ENCODE peak calls at places on chromosomes 12 and 14, in six cellular contexts. I is GM23338; Y is PC-3; R is endodermal cell; Q is HCT116; H is naive thymus-derived CD4-positive, alpha-beta T cell. V is an unnamed sample.

GRCh38 chr14:69289811-69290520 is 30.0 kb downstream of the GALNT16 start:
- DNase-seq in I (no peak), Y (no peak), R (peak; percentile 24), Q (no peak), H (no peak), V (no peak)

GRCh38 chr14:97917169-97917568 is 1120.0 kb downstream of the VRK1 start:
- DNase-seq in I (no peak), Y (no peak), R (no peak), Q (no peak), H (no peak), V (peak; percentile 2)

GRCh38 chr14:105182296-105183020 is 1.3 kb upstream of the NUDT14 start:
- DNase-seq in I (no peak), Y (no peak), R (no peak), Q (no peak), H (no peak), V (no peak)

GRCh38 chr14:59507063-59507751 is 22.9 kb downstream of the JKAMP start:
- DNase-seq in I (peak; percentile 90), Y (peak; percentile 95), R (peak; percentile 97), Q (peak; percentile 42), H (peak; percentile 17), V (peak; percentile 7)

GRCh38 chr14:58659846-58660245 is 22.1 kb downstream of the DACT1 start:
- DNase-seq in I (no peak), Y (no peak), R (no peak), Q (no peak), H (no peak), V (no peak)

GRCh38 chr14:55912344-55912743 is 205.9 kb upstream of the PELI2 start:
- DNase-seq in I (no peak), Y (peak; percentile 59), R (no peak), Q (no peak), H (no peak), V (no peak)

GRCh38 chr12:68240975-68241374 is 12.4 kb downstream of the IL22 start:
- DNase-seq in I (no peak), Y (peak; percentile 8), R (no peak), Q (no peak), H (peak; percentile 42), V (peak; percentile 11)

GRCh38 chr14:71150737-71151136 is 243.5 kb downstream of the PCNX1 start:
- DNase-seq in I (no peak), Y (no peak), R (no peak), Q (no peak), H (no peak), V (no peak)

GRCh38 chr12:46357438-46358324 is 14.9 kb downstream of the SLC38A2 start:
- DNase-seq in I (peak; percentile 39), Y (peak; percentile 39), R (peak; percentile 61), Q (peak; percentile 84), H (no peak), V (no peak)

GRCh38 chr12:11954181-11954580 is 116.6 kb upstream of the BCL2L14 start:
- DNase-seq in I (no peak), Y (no peak), R (no peak), Q (no peak), H (no peak), V (no peak)

GRCh38 chr12:23648546-23648945 is 300.9 kb downstream of the SOX5 start:
- DNase-seq in I (no peak), Y (no peak), R (no peak), Q (no peak), H (no peak), V (no peak)

GRCh38 chr12:98543701-98544100 is 28.3 kb downstream of the TMPO start:
- DNase-seq in I (no peak), Y (no peak), R (no peak), Q (no peak), H (no peak), V (no peak)

DNA sequence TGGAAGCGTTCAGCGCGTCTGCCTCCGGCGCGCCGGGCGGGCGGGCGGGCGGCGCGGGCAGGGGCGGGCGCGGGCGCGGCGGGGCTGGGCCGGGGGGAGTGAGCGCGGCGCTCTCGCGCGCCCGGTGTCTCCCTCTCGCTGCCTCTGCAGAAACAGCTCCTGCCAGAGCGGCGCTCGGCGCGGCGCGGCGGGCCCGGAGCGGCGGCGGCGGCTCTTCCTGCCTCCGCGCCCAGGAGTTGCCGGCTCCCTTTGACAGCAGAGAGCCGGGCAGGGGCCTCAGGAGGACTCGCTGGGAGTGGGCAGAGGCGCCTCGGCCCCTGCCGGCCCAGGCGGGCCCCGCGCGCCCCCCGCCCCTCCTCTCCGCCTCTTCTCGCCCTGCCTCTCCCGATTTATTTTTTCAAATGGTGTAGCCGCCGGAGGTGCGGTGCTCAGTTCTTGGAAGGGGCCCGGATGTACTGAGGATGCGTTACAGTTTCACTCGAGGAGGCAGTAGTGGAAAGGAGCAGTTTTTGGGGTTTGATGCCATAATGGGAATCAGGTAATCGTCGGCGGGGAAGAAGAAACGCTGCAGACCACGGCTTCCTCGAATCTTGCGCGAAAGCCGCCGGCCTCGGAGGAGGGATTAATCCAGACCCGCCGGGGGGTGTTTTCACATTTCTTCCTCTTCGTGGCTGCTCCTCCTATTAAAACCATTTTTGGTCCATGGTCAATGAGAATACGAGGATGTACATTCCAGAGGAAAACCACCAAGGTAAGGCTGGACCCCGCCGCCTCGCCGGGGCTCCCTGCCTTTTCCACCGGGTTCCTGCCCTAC is at the start of gene CACNA1C:
- DNase-seq in I (peak; percentile 71), Y (no peak), R (peak; percentile 91), Q (no peak), H (peak; percentile 26), V (peak; percentile 55)
- H3K27me3 ChIP-seq in I (peaks cover 64% of the 10 kb centered on the region), Y (peaks cover 76% of the 10 kb centered on the region), R (peaks cover 74% of the 10 kb centered on the region), Q (peaks cover 31% of the 10 kb centered on the region), H (peaks cover 9% of the 10 kb centered on the region), V (peaks cover 25% of the 10 kb centered on the region)

DNA sequence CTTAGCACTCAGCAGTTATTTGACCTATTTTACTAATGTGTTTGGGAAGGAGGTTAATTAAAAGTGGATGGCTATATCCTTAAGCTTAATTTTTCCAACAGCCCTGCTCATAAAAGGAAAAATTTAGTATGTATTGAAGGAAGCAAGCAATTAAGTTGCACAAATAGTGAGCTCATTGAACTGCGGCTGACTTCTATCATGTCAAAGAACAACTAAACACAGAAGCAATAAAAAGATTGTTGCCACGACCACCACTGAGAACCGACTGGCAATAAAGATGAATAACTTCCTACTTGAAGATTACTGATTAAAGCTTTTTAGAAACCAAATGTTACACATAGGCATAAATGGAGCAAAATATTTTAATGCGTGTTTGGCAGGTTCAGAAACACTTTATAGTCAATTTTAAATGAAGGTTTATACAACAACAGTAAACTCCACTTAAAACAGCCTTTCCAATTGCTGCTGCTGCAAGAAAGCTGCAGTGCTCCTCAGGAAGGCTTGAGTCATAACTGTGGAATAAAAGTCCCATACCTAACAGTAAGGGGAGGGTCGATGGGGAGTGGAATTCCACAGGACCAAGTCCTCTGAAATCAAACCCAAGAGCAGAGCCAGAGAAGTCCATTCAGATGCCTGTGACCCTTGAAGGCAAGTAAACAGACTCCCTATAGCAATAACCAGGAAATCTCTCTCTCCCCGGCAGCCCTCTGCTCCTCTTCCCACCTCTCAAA is 218.8 kb upstream of the CDKN3 start:
- DNase-seq in I (no peak), Y (peak; percentile 57), R (no peak), Q (no peak), H (no peak), V (no peak)
- H3K4me3 ChIP-seq in I (no peak overlapping the region), Y (no peak overlapping the region), R (no peak overlapping the region), Q (no peak overlapping the region), H (no peak overlapping the region), V (no peak overlapping the region)

DNA sequence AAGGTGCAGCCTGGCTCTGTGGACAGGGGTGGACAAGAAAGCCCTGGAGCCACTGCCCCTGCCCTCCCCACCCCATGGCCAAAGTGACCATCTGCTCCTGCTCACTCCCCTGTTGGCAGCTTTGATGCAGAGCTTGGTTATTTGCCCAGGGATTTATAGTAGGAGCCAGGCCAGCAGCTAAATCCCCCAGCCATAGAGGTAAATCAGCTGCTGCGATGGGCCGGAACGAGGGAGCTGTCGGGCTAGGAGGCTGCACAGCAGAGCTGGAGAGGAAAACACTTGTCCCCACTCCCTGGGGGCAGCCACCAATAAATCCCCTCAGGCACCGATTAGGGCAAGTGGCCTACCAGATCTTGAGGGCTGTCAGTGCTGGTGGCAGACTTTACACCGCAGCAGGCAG is 26.0 kb downstream of the SMUG1 start:
- DNase-seq in I (no peak), Y (no peak), R (no peak), Q (no peak), H (no peak), V (no peak)
- H3K27me3 ChIP-seq in I (peaks cover 47% of the 10 kb centered on the region), Y (no peaks in the 10 kb centered on the region), R (peaks cover 20% of the 10 kb centered on the region), Q (no peaks in the 10 kb centered on the region), H (no peaks in the 10 kb centered on the region), V (no peaks in the 10 kb centered on the region)

GRCh38 chr12:54352022-54352531 is 12.2 kb downstream of the GPR84 start:
- DNase-seq in I (peak; percentile 92), Y (no peak), R (peak; percentile 93), Q (no peak), H (peak; percentile 62), V (no peak)
- H3K4me3 ChIP-seq in I (peak overlapping the region; percentile 61), Y (no peak overlapping the region), R (peak overlapping the region; percentile 53), Q (no peak overlapping the region), H (peak overlapping the region; percentile 43), V (peak overlapping the region; percentile 34)

DNA sequence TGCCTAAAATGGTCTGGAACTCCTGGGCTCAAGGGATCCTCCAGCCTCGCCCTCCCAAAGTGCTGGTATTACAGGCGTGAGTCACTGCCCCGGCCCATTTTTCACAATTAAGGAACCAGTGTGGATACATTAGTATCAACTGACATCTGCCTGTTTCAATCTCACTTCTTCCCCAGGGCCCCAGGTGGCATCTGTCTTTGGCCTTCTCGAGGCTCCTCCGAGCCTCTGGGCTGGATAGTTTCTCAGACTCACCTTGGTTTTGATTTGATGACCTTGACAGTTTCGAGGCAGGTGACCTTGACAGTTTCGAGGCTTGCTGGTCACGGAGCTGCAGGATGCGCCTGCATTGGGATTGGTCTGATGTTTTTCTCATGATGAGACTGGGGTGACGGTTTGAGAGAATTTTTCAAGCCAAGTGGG is 41.0 kb upstream of the NCOR2 start:
- DNase-seq in I (no peak), Y (peak; percentile 61), R (no peak), Q (no peak), H (no peak), V (no peak)
- H3K27me3 ChIP-seq in I (no peaks in the 10 kb centered on the region), Y (no peaks in the 10 kb centered on the region), R (no peaks in the 10 kb centered on the region), Q (no peaks in the 10 kb centered on the region), H (no peaks in the 10 kb centered on the region), V (no peaks in the 10 kb centered on the region)

GRCh38 chr12:50055831-50056628 is 1.4 kb upstream of the ASIC1 start:
- DNase-seq in I (peak; percentile 84), Y (peak; percentile 58), R (peak; percentile 92), Q (peak; percentile 48), H (peak; percentile 50), V (peak; percentile 38)
- H3K4me3 ChIP-seq in I (peak overlapping the region; percentile 77), Y (peak overlapping the region; percentile 39), R (peak overlapping the region; percentile 85), Q (no peak overlapping the region), H (peak overlapping the region; percentile 42), V (peak overlapping the region; percentile 44)

DNA sequence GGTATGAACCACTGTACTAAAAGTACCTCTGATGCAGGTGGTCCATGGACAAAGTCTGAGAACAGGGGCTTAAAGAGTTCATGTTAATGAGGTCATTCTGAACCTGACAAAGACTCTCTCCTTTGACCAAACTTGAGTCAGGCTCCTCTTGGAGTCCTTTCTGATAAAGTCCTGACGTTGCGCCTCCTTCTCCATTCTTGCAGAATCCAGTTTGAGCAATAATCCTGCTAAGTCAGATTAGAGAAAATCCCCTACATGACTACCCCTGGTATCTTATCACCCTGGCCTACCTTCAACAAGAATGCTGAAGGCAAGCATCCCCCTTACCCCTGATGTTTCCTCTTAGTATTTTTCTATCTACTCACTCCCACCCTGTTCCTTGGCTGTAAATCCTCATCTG is 46.0 kb upstream of the ISM2 start:
- DNase-seq in I (no peak), Y (no peak), R (no peak), Q (no peak), H (no peak), V (no peak)
- H3K27me3 ChIP-seq in I (no peaks in the 10 kb centered on the region), Y (no peaks in the 10 kb centered on the region), R (no peaks in the 10 kb centered on the region), Q (no peaks in the 10 kb centered on the region), H (no peaks in the 10 kb centered on the region), V (no peaks in the 10 kb centered on the region)

V was measured in CD8-positive, alpha-beta memory T cell.